ENCODE peak calls at places on chromosomes 1 and 21, in six cellular contexts. I, Q, N, M, T and P are unnamed samples.
A peak's percentile ranks its signal among the peaks of the same experiment; 100 is the strongest.

GRCh38 chr21:41438425-41439113 is 12.5 kb downstream of the MX1 start:
- DNase-seq in I (peak; percentile 31), Q (peak; percentile 5), N (no peak), M (no peak), T (no peak), P (no peak)

GRCh38 chr1:177172866-177173265 is 2.1 kb downstream of the BRINP2 start:
- DNase-seq in I (no peak), Q (no peak), N (no peak), M (no peak), T (no peak), P (peak; percentile 35)

GRCh38 chr21:42367379-42368165 is 1.2 kb upstream of the TFF1 start:
- DNase-seq in I (no peak), Q (no peak), N (no peak), M (no peak), T (no peak), P (peak; percentile 31)

GRCh38 chr21:45325206-45326168 is 37.8 kb upstream of the POFUT2 start:
- DNase-seq in I (no peak), Q (no peak), N (no peak), M (no peak), T (no peak), P (no peak)

GRCh38 chr1:50699795-50700194 is 260.3 kb downstream of the FAF1 start:
- DNase-seq in I (no peak), Q (no peak), N (peak; percentile 21), M (no peak), T (no peak), P (no peak)

GRCh38 chr1:43453442-43454269 is at the start of gene HYI:
- DNase-seq in I (peak; percentile 93), Q (peak; percentile 79), N (peak; percentile 85), M (peak; percentile 92), T (peak; percentile 86), P (peak; percentile 89)

GRCh38 chr1:81549588-81550127 is 251.1 kb upstream of the ADGRL2 start:
- DNase-seq in I (no peak), Q (no peak), N (peak; percentile 15), M (peak; percentile 62), T (peak; percentile 54), P (peak; percentile 74)

GRCh38 chr1:42420911-42421585 is 34.8 kb downstream of the ZMYND12 start:
- DNase-seq in I (no peak), Q (no peak), N (peak; percentile 35), M (peak; percentile 87), T (peak; percentile 82), P (peak; percentile 41)

GRCh38 chr1:219324629-219325367 is 151.1 kb downstream of the LYPLAL1 start:
- DNase-seq in I (peak; percentile 50), Q (no peak), N (no peak), M (peak; percentile 88), T (no peak), P (peak; percentile 100)

GRCh38 chr21:15211491-15212133 is 146.8 kb upstream of the NRIP1 start:
- DNase-seq in I (no peak), Q (no peak), N (no peak), M (no peak), T (no peak), P (no peak)

GRCh38 chr21:44625756-44626155 is 1.1 kb upstream of the KRTAP10-9 start:
- DNase-seq in I (no peak), Q (no peak), N (no peak), M (no peak), T (no peak), P (no peak)

GRCh38 chr1:115647919-115648597 is 6.3 kb downstream of the VANGL1 start:
- DNase-seq in I (no peak), Q (no peak), N (no peak), M (no peak), T (no peak), P (no peak)

GRCh38 chr1:109239580-109240068 is 9.7 kb upstream of the CELSR2 start:
- DNase-seq in I (no peak), Q (peak; percentile 50), N (no peak), M (peak; percentile 58), T (peak; percentile 67), P (peak; percentile 46)

GRCh38 chr1:203517426-203517974 is 23.5 kb downstream of the OPTC start:
- DNase-seq in I (no peak), Q (no peak), N (no peak), M (no peak), T (no peak), P (no peak)

GRCh38 chr21:14040386-14040785 is 170.4 kb downstream of the LIPI start:
- DNase-seq in I (no peak), Q (no peak), N (no peak), M (no peak), T (no peak), P (no peak)

GRCh38 chr1:93814059-93814794 is 64.8 kb downstream of the DNTTIP2 start:
- DNase-seq in I (peak; percentile 70), Q (peak; percentile 66), N (peak; percentile 90), M (peak; percentile 86), T (peak; percentile 72), P (peak; percentile 95)

GRCh38 chr1:196115641-196116040 is 492.6 kb downstream of the KCNT2 start:
- DNase-seq in I (no peak), Q (no peak), N (no peak), M (peak; percentile 69), T (peak; percentile 40), P (peak; percentile 14)

GRCh38 chr1:170910273-170910672 is 25.1 kb upstream of the MROH9 start:
- DNase-seq in I (no peak), Q (no peak), N (no peak), M (peak; percentile 11), T (no peak), P (peak; percentile 28)

GRCh38 chr1:229714964-229715603 is 89.0 kb downstream of the URB2 start:
- DNase-seq in I (no peak), Q (peak; percentile 63), N (no peak), M (peak; percentile 17), T (no peak), P (peak; percentile 82)